ENCODE peak calls at places on chromosomes 4 and X, in four cellular contexts. U, Q, Y and O are unnamed samples.

GRCh38 chrX:39630344-39630743 is 467.4 kb downstream of the BCOR start:
- DNase-seq in U (no peak), Q (no peak), Y (no peak), O (no peak)

GRCh38 chrX:78366576-78366975 is 39.2 kb upstream of the CYSLTR1 start:
- DNase-seq in Y (no peak), Q (no peak), U (no peak), O (no peak)

GRCh38 chrX:103573205-103573604 is 12.1 kb upstream of the TCEAL4 start:
- DNase-seq in Y (no peak), Q (no peak), U (no peak), O (no peak)

GRCh38 chr4:187380181-187380581 is 615.4 kb upstream of the ZFP42 start:
- DNase-seq in U (peak), Q (peak), Y (peak), O (no peak)

GRCh38 chrX:144840616-144841015 is 406.7 kb upstream of the SPANXN1 start:
- DNase-seq in U (peak), Q (no peak), Y (no peak), O (no peak)

GRCh38 chr4:105683038-105683437 is 25.5 kb downstream of the INTS12 start:
- DNase-seq in Q (peak), Y (no peak), U (no peak), O (no peak)

GRCh38 chrX:118761950-118762725 is 34.7 kb downstream of the IL13RA1 start:
- DNase-seq in Y (peak), U (no peak), Q (no peak), O (no peak)

GRCh38 chr4:7785017-7785416 is 154.6 kb downstream of the AFAP1 start:
- DNase-seq in Q (no peak), U (no peak), Y (peak), O (no peak)

GRCh38 chr4:48499551-48500066 is 9.6 kb downstream of the ZAR1 start:
- DNase-seq in U (no peak), Q (no peak), Y (no peak), O (no peak)

GRCh38 chr4:110769578-110769977 is 146.7 kb upstream of the PITX2 start:
- DNase-seq in Y (no peak), U (peak), Q (no peak), O (no peak)

GRCh38 chr4:152197211-152197610 is 338.7 kb downstream of the FBXW7 start:
- DNase-seq in Y (no peak), Q (no peak), U (no peak), O (no peak)

GRCh38 chr4:44320833-44321232 is 127.8 kb downstream of the KCTD8 start:
- DNase-seq in U (no peak), Q (no peak), Y (no peak), O (no peak)

GRCh38 chr4:186190456-186191265 is 706 bp upstream of the CYP4V2 start:
- DNase-seq in U (peak), Y (peak), Q (no peak), O (no peak)